ENCODE peak calls at places on chromosome 22, in nine cellular contexts. One of them, this sample, is unnamed.

GRCh38 chr22:38655532-38656255 is 498 bp downstream of the FAM227A start:
- DNase-seq in colonic mucosa: no peak
- DNase-seq in A549: peak; percentile 30
- DNase-seq in HCT116: no peak
- DNase-seq in CD4-positive, CD25-positive, alpha-beta regulatory T cell: no peak
- DNase-seq in body of pancreas: no peak
- DNase-seq in sigmoid colon: peak; percentile 69
- DNase-seq in right lobe of liver: no peak
- DNase-seq in CD4-positive, alpha-beta T cell: no peak
- DNase-seq in this sample: no peak

GRCh38 chr22:20459152-20459542 is 21.5 kb upstream of the SCARF2 start:
- DNase-seq in right lobe of liver: peak; percentile 15
- DNase-seq in A549: no peak
- DNase-seq in HCT116: no peak
- DNase-seq in CD4-positive, CD25-positive, alpha-beta regulatory T cell: no peak
- DNase-seq in CD4-positive, alpha-beta T cell: no peak
- DNase-seq in body of pancreas: no peak
- DNase-seq in colonic mucosa: no peak
- DNase-seq in sigmoid colon: no peak
- DNase-seq in this sample: no peak

GRCh38 chr22:36194971-36195370 is 6.6 kb downstream of the APOL4 start:
- DNase-seq in CD4-positive, alpha-beta T cell: peak; percentile 7
- DNase-seq in colonic mucosa: peak; percentile 45
- DNase-seq in CD4-positive, CD25-positive, alpha-beta regulatory T cell: peak; percentile 22
- DNase-seq in A549: peak; percentile 59
- DNase-seq in HCT116: peak; percentile 22
- DNase-seq in sigmoid colon: peak; percentile 88
- DNase-seq in body of pancreas: peak; percentile 53
- DNase-seq in right lobe of liver: no peak
- DNase-seq in this sample: no peak

GRCh38 chr22:30192427-30192826 is 54.1 kb downstream of the LIF start:
- DNase-seq in HCT116: no peak
- DNase-seq in body of pancreas: no peak
- DNase-seq in colonic mucosa: no peak
- DNase-seq in CD4-positive, CD25-positive, alpha-beta regulatory T cell: peak; percentile 14
- DNase-seq in sigmoid colon: no peak
- DNase-seq in A549: no peak
- DNase-seq in CD4-positive, alpha-beta T cell: no peak
- DNase-seq in right lobe of liver: no peak
- DNase-seq in this sample: no peak

GRCh38 chr22:35900483-35901168 is 128.0 kb downstream of the RBFOX2 start:
- DNase-seq in A549: peak; percentile 56
- DNase-seq in right lobe of liver: no peak
- DNase-seq in HCT116: peak; percentile 28
- DNase-seq in CD4-positive, alpha-beta T cell: no peak
- DNase-seq in sigmoid colon: no peak
- DNase-seq in CD4-positive, CD25-positive, alpha-beta regulatory T cell: peak; percentile 12
- DNase-seq in body of pancreas: no peak
- DNase-seq in colonic mucosa: no peak
- DNase-seq in this sample: no peak

GRCh38 chr22:43956805-43957463 is 1.7 kb downstream of the SAMM50 start:
- DNase-seq in CD4-positive, alpha-beta T cell: no peak
- DNase-seq in CD4-positive, CD25-positive, alpha-beta regulatory T cell: no peak
- DNase-seq in body of pancreas: no peak
- DNase-seq in sigmoid colon: no peak
- DNase-seq in A549: no peak
- DNase-seq in HCT116: no peak
- DNase-seq in right lobe of liver: no peak
- DNase-seq in colonic mucosa: no peak
- DNase-seq in this sample: no peak

GRCh38 chr22:28560005-28560742 is 119.5 kb downstream of the TTC28 start:
- DNase-seq in CD4-positive, alpha-beta T cell: no peak
- DNase-seq in colonic mucosa: no peak
- DNase-seq in sigmoid colon: no peak
- DNase-seq in A549: peak; percentile 65
- DNase-seq in body of pancreas: no peak
- DNase-seq in right lobe of liver: no peak
- DNase-seq in CD4-positive, CD25-positive, alpha-beta regulatory T cell: no peak
- DNase-seq in HCT116: no peak
- DNase-seq in this sample: no peak

GRCh38 chr22:19783531-19784395 is 23.2 kb downstream of the TBX1 start:
- DNase-seq in right lobe of liver: no peak
- DNase-seq in CD4-positive, alpha-beta T cell: no peak
- DNase-seq in CD4-positive, CD25-positive, alpha-beta regulatory T cell: no peak
- DNase-seq in HCT116: no peak
- DNase-seq in body of pancreas: no peak
- DNase-seq in colonic mucosa: no peak
- DNase-seq in sigmoid colon: no peak
- DNase-seq in A549: no peak
- DNase-seq in this sample: no peak

GRCh38 chr22:23533328-23533762 is 46.7 kb downstream of the IGLL1 start:
- DNase-seq in CD4-positive, CD25-positive, alpha-beta regulatory T cell: no peak
- DNase-seq in body of pancreas: no peak
- DNase-seq in HCT116: no peak
- DNase-seq in right lobe of liver: peak; percentile 35
- DNase-seq in CD4-positive, alpha-beta T cell: peak; percentile 17
- DNase-seq in colonic mucosa: no peak
- DNase-seq in A549: peak; percentile 58
- DNase-seq in sigmoid colon: peak; percentile 56
- DNase-seq in this sample: no peak

GRCh38 chr22:47259049-47259448 is 496.6 kb downstream of the TBC1D22A start:
- DNase-seq in A549: no peak
- DNase-seq in right lobe of liver: no peak
- DNase-seq in HCT116: no peak
- DNase-seq in body of pancreas: no peak
- DNase-seq in CD4-positive, alpha-beta T cell: no peak
- DNase-seq in colonic mucosa: no peak
- DNase-seq in CD4-positive, CD25-positive, alpha-beta regulatory T cell: no peak
- DNase-seq in sigmoid colon: no peak
- DNase-seq in this sample: no peak
- H3K9me3 ChIP-seq in A549: no peaks in the 10 kb centered on the region
- H3K9me3 ChIP-seq in right lobe of liver: no peaks in the 10 kb centered on the region
- H3K9me3 ChIP-seq in HCT116: no peaks in the 10 kb centered on the region
- H3K9me3 ChIP-seq in body of pancreas: no peaks in the 10 kb centered on the region
- H3K9me3 ChIP-seq in CD4-positive, alpha-beta T cell: no peaks in the 10 kb centered on the region
- H3K9me3 ChIP-seq in colonic mucosa: no peaks in the 10 kb centered on the region
- H3K9me3 ChIP-seq in CD4-positive, CD25-positive, alpha-beta regulatory T cell: no peaks in the 10 kb centered on the region
- H3K9me3 ChIP-seq in sigmoid colon: no peaks in the 10 kb centered on the region
- H3K9me3 ChIP-seq in this sample: no peaks in the 10 kb centered on the region

GRCh38 chr22:48635825-48636224 is 1191.8 kb downstream of the BRD1 start:
- DNase-seq in right lobe of liver: peak; percentile 90
- DNase-seq in A549: no peak
- DNase-seq in body of pancreas: no peak
- DNase-seq in sigmoid colon: no peak
- DNase-seq in CD4-positive, CD25-positive, alpha-beta regulatory T cell: no peak
- DNase-seq in CD4-positive, alpha-beta T cell: no peak
- DNase-seq in colonic mucosa: no peak
- DNase-seq in HCT116: no peak
- DNase-seq in this sample: no peak

GRCh38 chr22:48639021-48639795 is 1188.5 kb downstream of the BRD1 start:
- DNase-seq in HCT116: no peak
- DNase-seq in CD4-positive, CD25-positive, alpha-beta regulatory T cell: no peak
- DNase-seq in right lobe of liver: no peak
- DNase-seq in CD4-positive, alpha-beta T cell: no peak
- DNase-seq in colonic mucosa: no peak
- DNase-seq in sigmoid colon: no peak
- DNase-seq in A549: no peak
- DNase-seq in body of pancreas: no peak
- DNase-seq in this sample: no peak

GRCh38 chr22:48635031-48635430 is 1192.6 kb downstream of the BRD1 start:
- DNase-seq in CD4-positive, CD25-positive, alpha-beta regulatory T cell: no peak
- DNase-seq in colonic mucosa: no peak
- DNase-seq in sigmoid colon: no peak
- DNase-seq in right lobe of liver: no peak
- DNase-seq in body of pancreas: no peak
- DNase-seq in A549: no peak
- DNase-seq in CD4-positive, alpha-beta T cell: no peak
- DNase-seq in HCT116: no peak
- DNase-seq in this sample: no peak

GRCh38 chr22:48636746-48637145 is 1190.9 kb downstream of the BRD1 start:
- DNase-seq in right lobe of liver: no peak
- DNase-seq in body of pancreas: no peak
- DNase-seq in sigmoid colon: no peak
- DNase-seq in CD4-positive, CD25-positive, alpha-beta regulatory T cell: no peak
- DNase-seq in A549: no peak
- DNase-seq in HCT116: no peak
- DNase-seq in CD4-positive, alpha-beta T cell: no peak
- DNase-seq in colonic mucosa: no peak
- DNase-seq in this sample: no peak

DNA sequence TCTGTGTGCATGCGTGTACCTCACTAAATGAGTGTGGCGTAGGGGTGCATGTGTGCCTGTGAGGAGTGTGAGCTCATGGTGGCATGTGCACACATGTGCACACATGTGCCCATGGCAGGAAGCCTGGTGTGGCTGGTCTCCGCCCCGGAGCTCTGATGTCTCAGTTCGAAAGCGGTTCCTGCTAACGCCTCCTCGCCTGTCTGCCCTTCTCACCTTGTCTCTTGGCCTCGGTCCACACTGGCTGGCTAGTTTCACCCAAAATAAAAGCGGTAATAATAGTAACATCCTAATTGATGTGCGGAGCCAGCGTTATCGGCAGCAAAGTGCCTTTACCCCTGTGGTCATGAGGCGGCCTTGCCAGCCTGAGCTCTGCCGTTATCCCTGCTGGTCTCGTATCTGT is 1190.4 kb downstream of the BRD1 start:
- DNase-seq in HCT116: no peak
- DNase-seq in CD4-positive, CD25-positive, alpha-beta regulatory T cell: no peak
- DNase-seq in CD4-positive, alpha-beta T cell: no peak
- DNase-seq in sigmoid colon: no peak
- DNase-seq in body of pancreas: no peak
- DNase-seq in colonic mucosa: no peak
- DNase-seq in A549: no peak
- DNase-seq in right lobe of liver: no peak
- DNase-seq in this sample: no peak
- H3K9me3 ChIP-seq in HCT116: no peaks in the 10 kb centered on the region
- H3K9me3 ChIP-seq in CD4-positive, CD25-positive, alpha-beta regulatory T cell: no peaks in the 10 kb centered on the region
- H3K9me3 ChIP-seq in CD4-positive, alpha-beta T cell: no peaks in the 10 kb centered on the region
- H3K9me3 ChIP-seq in sigmoid colon: no peaks in the 10 kb centered on the region
- H3K9me3 ChIP-seq in body of pancreas: no peaks in the 10 kb centered on the region
- H3K9me3 ChIP-seq in colonic mucosa: no peaks in the 10 kb centered on the region
- H3K9me3 ChIP-seq in A549: no peaks in the 10 kb centered on the region
- H3K9me3 ChIP-seq in right lobe of liver: no peaks in the 10 kb centered on the region
- H3K9me3 ChIP-seq in this sample: no peaks in the 10 kb centered on the region

GRCh38 chr22:16658068-16658467 is 65.5 kb upstream of the CCT8L2 start:
- DNase-seq in sigmoid colon: no peak
- DNase-seq in A549: no peak
- DNase-seq in right lobe of liver: no peak
- DNase-seq in HCT116: no peak
- DNase-seq in CD4-positive, alpha-beta T cell: no peak
- DNase-seq in body of pancreas: no peak
- DNase-seq in CD4-positive, CD25-positive, alpha-beta regulatory T cell: no peak
- DNase-seq in colonic mucosa: no peak
- DNase-seq in this sample: no peak
- H3K9me3 ChIP-seq in sigmoid colon: no peaks in the 10 kb centered on the region
- H3K9me3 ChIP-seq in A549: no peaks in the 10 kb centered on the region
- H3K9me3 ChIP-seq in right lobe of liver: no peaks in the 10 kb centered on the region
- H3K9me3 ChIP-seq in HCT116: no peaks in the 10 kb centered on the region
- H3K9me3 ChIP-seq in CD4-positive, alpha-beta T cell: no peaks in the 10 kb centered on the region
- H3K9me3 ChIP-seq in body of pancreas: no peaks in the 10 kb centered on the region
- H3K9me3 ChIP-seq in CD4-positive, CD25-positive, alpha-beta regulatory T cell: no peaks in the 10 kb centered on the region
- H3K9me3 ChIP-seq in colonic mucosa: no peaks in the 10 kb centered on the region
- H3K9me3 ChIP-seq in this sample: no peaks in the 10 kb centered on the region

DNA sequence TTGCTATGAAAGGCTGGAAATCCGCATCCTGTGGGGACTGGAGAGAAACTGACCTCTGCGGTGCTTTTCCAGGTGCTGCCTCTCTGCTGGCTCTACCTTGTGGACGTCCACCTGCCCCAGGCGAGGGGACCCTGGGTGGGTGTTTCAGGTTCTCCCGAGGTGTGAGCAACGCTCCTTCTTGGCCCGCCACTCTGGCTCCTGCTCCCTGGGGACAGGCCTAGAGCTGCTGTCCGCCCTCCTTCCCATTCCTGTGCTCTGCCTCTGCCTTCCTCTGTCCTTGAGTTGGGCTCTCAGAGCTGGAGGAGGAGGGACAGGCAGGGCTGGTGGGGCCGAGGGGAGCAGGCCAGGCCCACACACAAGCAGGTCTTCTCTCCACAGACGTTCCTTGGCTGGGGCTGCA is 1115.1 kb downstream of the BRD1 start:
- DNase-seq in CD4-positive, alpha-beta T cell: no peak
- DNase-seq in right lobe of liver: peak; percentile 42
- DNase-seq in body of pancreas: no peak
- DNase-seq in colonic mucosa: no peak
- DNase-seq in sigmoid colon: peak; percentile 44
- DNase-seq in A549: no peak
- DNase-seq in HCT116: no peak
- DNase-seq in CD4-positive, CD25-positive, alpha-beta regulatory T cell: no peak
- DNase-seq in this sample: no peak
- H3K9me3 ChIP-seq in CD4-positive, alpha-beta T cell: no peaks in the 10 kb centered on the region
- H3K9me3 ChIP-seq in right lobe of liver: no peaks in the 10 kb centered on the region
- H3K9me3 ChIP-seq in body of pancreas: no peaks in the 10 kb centered on the region
- H3K9me3 ChIP-seq in colonic mucosa: no peaks in the 10 kb centered on the region
- H3K9me3 ChIP-seq in sigmoid colon: no peaks in the 10 kb centered on the region
- H3K9me3 ChIP-seq in A549: no peaks in the 10 kb centered on the region
- H3K9me3 ChIP-seq in HCT116: no peaks in the 10 kb centered on the region
- H3K9me3 ChIP-seq in CD4-positive, CD25-positive, alpha-beta regulatory T cell: no peaks in the 10 kb centered on the region
- H3K9me3 ChIP-seq in this sample: no peaks in the 10 kb centered on the region

GRCh38 chr22:47498969-47499368 is 736.5 kb downstream of the TBC1D22A start:
- DNase-seq in HCT116: no peak
- DNase-seq in CD4-positive, alpha-beta T cell: no peak
- DNase-seq in sigmoid colon: no peak
- DNase-seq in body of pancreas: no peak
- DNase-seq in CD4-positive, CD25-positive, alpha-beta regulatory T cell: no peak
- DNase-seq in colonic mucosa: no peak
- DNase-seq in A549: no peak
- DNase-seq in right lobe of liver: no peak
- DNase-seq in this sample: peak; percentile 57
- H3K9me3 ChIP-seq in HCT116: peaks cover 9% of the 10 kb centered on the region
- H3K9me3 ChIP-seq in CD4-positive, alpha-beta T cell: peaks cover 23% of the 10 kb centered on the region
- H3K9me3 ChIP-seq in sigmoid colon: no peaks in the 10 kb centered on the region
- H3K9me3 ChIP-seq in body of pancreas: no peaks in the 10 kb centered on the region
- H3K9me3 ChIP-seq in CD4-positive, CD25-positive, alpha-beta regulatory T cell: peaks cover 26% of the 10 kb centered on the region
- H3K9me3 ChIP-seq in colonic mucosa: no peaks in the 10 kb centered on the region
- H3K9me3 ChIP-seq in A549: peaks cover 9% of the 10 kb centered on the region
- H3K9me3 ChIP-seq in right lobe of liver: no peaks in the 10 kb centered on the region
- H3K9me3 ChIP-seq in this sample: no peaks in the 10 kb centered on the region

This sample was measured in esophagus muscularis mucosa.